ENCODE peak calls at places on chromosomes 6 and 20, in six cellular contexts. One of them, this sample, is unnamed.

GRCh38 chr6:16057411-16057810 is 71.5 kb upstream of the MYLIP start:
- DNase-seq in fibroblast of pulmonary artery: no peak
- DNase-seq in HepG2: no peak
- DNase-seq in glutamatergic neuron: no peak
- DNase-seq in A673: no peak
- DNase-seq in IMR-90: no peak
- DNase-seq in this sample: no peak

GRCh38 chr6:145547596-145548325 is 187.6 kb downstream of the EPM2A start:
- DNase-seq in HepG2: no peak
- DNase-seq in IMR-90: no peak
- DNase-seq in glutamatergic neuron: no peak
- DNase-seq in fibroblast of pulmonary artery: no peak
- DNase-seq in A673: no peak
- DNase-seq in this sample: no peak

GRCh38 chr6:11272491-11273192 is 40.2 kb upstream of the NEDD9 start:
- DNase-seq in fibroblast of pulmonary artery: no peak
- DNase-seq in HepG2: no peak
- DNase-seq in glutamatergic neuron: no peak
- DNase-seq in A673: no peak
- DNase-seq in IMR-90: no peak
- DNase-seq in this sample: no peak

GRCh38 chr6:128064540-128064895 is 163.7 kb upstream of the THEMIS start:
- DNase-seq in glutamatergic neuron: no peak
- DNase-seq in A673: no peak
- DNase-seq in fibroblast of pulmonary artery: no peak
- DNase-seq in HepG2: peak; percentile 76
- DNase-seq in IMR-90: peak; percentile 32
- DNase-seq in this sample: no peak

GRCh38 chr20:57434390-57434700 is 43.1 kb downstream of the RBM38 start:
- DNase-seq in fibroblast of pulmonary artery: no peak
- DNase-seq in IMR-90: no peak
- DNase-seq in A673: no peak
- DNase-seq in HepG2: no peak
- DNase-seq in glutamatergic neuron: no peak
- DNase-seq in this sample: no peak

GRCh38 chr20:51884561-51884960 is 82.2 kb upstream of the SALL4 start:
- DNase-seq in A673: no peak
- DNase-seq in fibroblast of pulmonary artery: peak; percentile 21
- DNase-seq in HepG2: no peak
- DNase-seq in glutamatergic neuron: no peak
- DNase-seq in IMR-90: peak; percentile 10
- DNase-seq in this sample: no peak

GRCh38 chr20:38354227-38354626 is 7.9 kb downstream of the LBP start:
- DNase-seq in IMR-90: no peak
- DNase-seq in A673: no peak
- DNase-seq in glutamatergic neuron: no peak
- DNase-seq in HepG2: no peak
- DNase-seq in fibroblast of pulmonary artery: no peak
- DNase-seq in this sample: no peak

GRCh38 chr6:117955684-117956083 is 48.6 kb downstream of the SLC35F1 start:
- DNase-seq in A673: no peak
- DNase-seq in IMR-90: no peak
- DNase-seq in fibroblast of pulmonary artery: no peak
- DNase-seq in glutamatergic neuron: no peak
- DNase-seq in HepG2: no peak
- DNase-seq in this sample: no peak

DNA sequence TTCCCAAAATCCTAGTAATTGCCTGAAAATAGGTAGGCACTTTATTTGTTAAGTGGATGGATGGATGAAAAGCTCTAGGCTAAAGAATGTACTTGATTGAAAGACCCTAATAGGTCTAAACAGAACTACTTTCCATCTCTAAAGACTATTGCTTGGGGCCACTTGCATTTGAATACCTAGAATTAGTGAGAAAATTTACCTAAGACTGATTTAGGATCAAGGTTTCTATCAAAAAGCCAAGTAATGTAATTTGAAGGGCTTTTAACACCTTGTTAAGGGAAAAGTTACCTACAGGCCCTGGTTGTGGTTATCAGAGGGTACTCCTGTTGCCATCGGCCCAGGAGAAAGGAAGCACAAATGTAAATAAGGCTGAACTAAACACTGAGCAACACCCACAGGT is 580.7 kb downstream of the LMBRD1 start:
- DNase-seq in HepG2: no peak
- DNase-seq in A673: no peak
- DNase-seq in IMR-90: no peak
- DNase-seq in fibroblast of pulmonary artery: no peak
- DNase-seq in glutamatergic neuron: no peak
- DNase-seq in this sample: no peak
- TF ChIP-seq CTCF in HepG2: no peak
- TF ChIP-seq CTCF in A673: no peak
- TF ChIP-seq CTCF in IMR-90: no peak
- TF ChIP-seq CTCF in fibroblast of pulmonary artery: no peak
- TF ChIP-seq CTCF in glutamatergic neuron: no peak
- TF ChIP-seq CTCF in this sample: no peak

DNA sequence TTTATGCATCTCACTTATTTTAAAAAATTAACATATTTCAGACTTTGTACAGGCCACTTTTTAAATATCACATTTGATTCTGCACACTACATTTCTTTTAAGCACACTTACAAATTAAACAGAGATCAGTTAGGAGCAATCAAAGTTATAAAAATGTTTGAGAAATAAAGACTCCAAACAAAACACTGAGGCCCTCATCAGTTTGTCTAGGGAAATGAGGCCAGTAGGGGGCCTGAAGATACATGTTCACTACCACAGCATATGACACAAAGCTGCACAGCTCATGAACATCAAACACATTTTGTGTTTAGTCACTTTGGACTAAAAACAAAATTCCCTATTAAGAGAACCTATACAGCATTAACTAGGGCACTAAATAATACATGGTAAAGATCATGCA is 180.5 kb downstream of the PDE7B start:
- DNase-seq in glutamatergic neuron: no peak
- DNase-seq in A673: peak; percentile 51
- DNase-seq in HepG2: peak; percentile 15
- DNase-seq in IMR-90: peak; percentile 74
- DNase-seq in fibroblast of pulmonary artery: peak; percentile 76
- DNase-seq in this sample: peak; percentile 33
- TF ChIP-seq CTCF in glutamatergic neuron: peak; percentile 48
- TF ChIP-seq CTCF in A673: peak; percentile 63
- TF ChIP-seq CTCF in HepG2: peak; percentile 26
- TF ChIP-seq CTCF in IMR-90: peak; percentile 69
- TF ChIP-seq CTCF in fibroblast of pulmonary artery: peak; percentile 69
- TF ChIP-seq CTCF in this sample: no peak

GRCh38 chr6:97136644-97137358 is 146.2 kb downstream of the MMS22L start:
- DNase-seq in fibroblast of pulmonary artery: no peak
- DNase-seq in HepG2: no peak
- DNase-seq in A673: peak; percentile 85
- DNase-seq in IMR-90: no peak
- DNase-seq in glutamatergic neuron: no peak
- DNase-seq in this sample: no peak
- TF ChIP-seq CTCF in fibroblast of pulmonary artery: no peak
- TF ChIP-seq CTCF in HepG2: no peak
- TF ChIP-seq CTCF in A673: no peak
- TF ChIP-seq CTCF in IMR-90: no peak
- TF ChIP-seq CTCF in glutamatergic neuron: no peak
- TF ChIP-seq CTCF in this sample: no peak

GRCh38 chr20:14336667-14337066 is 745 bp downstream of the FLRT3 start:
- DNase-seq in glutamatergic neuron: no peak
- DNase-seq in HepG2: peak; percentile 12
- DNase-seq in fibroblast of pulmonary artery: peak; percentile 30
- DNase-seq in A673: no peak
- DNase-seq in IMR-90: peak; percentile 16
- DNase-seq in this sample: no peak
- TF ChIP-seq CTCF in glutamatergic neuron: no peak
- TF ChIP-seq CTCF in HepG2: no peak
- TF ChIP-seq CTCF in fibroblast of pulmonary artery: no peak
- TF ChIP-seq CTCF in A673: no peak
- TF ChIP-seq CTCF in IMR-90: no peak
- TF ChIP-seq CTCF in this sample: no peak

GRCh38 chr6:14333556-14334305 is 216.2 kb downstream of the CD83 start:
- DNase-seq in HepG2: no peak
- DNase-seq in glutamatergic neuron: no peak
- DNase-seq in fibroblast of pulmonary artery: peak; percentile 35
- DNase-seq in A673: no peak
- DNase-seq in IMR-90: peak; percentile 66
- DNase-seq in this sample: no peak

GRCh38 chr6:14339711-14340590 is 222.4 kb downstream of the CD83 start:
- DNase-seq in HepG2: no peak
- DNase-seq in IMR-90: no peak
- DNase-seq in fibroblast of pulmonary artery: no peak
- DNase-seq in A673: no peak
- DNase-seq in glutamatergic neuron: no peak
- DNase-seq in this sample: no peak

GRCh38 chr6:14337157-14337556 is 219.6 kb downstream of the CD83 start:
- DNase-seq in fibroblast of pulmonary artery: peak; percentile 55
- DNase-seq in glutamatergic neuron: no peak
- DNase-seq in IMR-90: peak; percentile 16
- DNase-seq in A673: no peak
- DNase-seq in HepG2: no peak
- DNase-seq in this sample: no peak

GRCh38 chr6:14339172-14339571 is 221.6 kb downstream of the CD83 start:
- DNase-seq in glutamatergic neuron: no peak
- DNase-seq in A673: no peak
- DNase-seq in fibroblast of pulmonary artery: no peak
- DNase-seq in IMR-90: no peak
- DNase-seq in HepG2: no peak
- DNase-seq in this sample: no peak

GRCh38 chr6:14335071-14335470 is 217.5 kb downstream of the CD83 start:
- DNase-seq in fibroblast of pulmonary artery: no peak
- DNase-seq in HepG2: no peak
- DNase-seq in glutamatergic neuron: no peak
- DNase-seq in A673: no peak
- DNase-seq in IMR-90: no peak
- DNase-seq in this sample: no peak
- TF ChIP-seq CTCF in fibroblast of pulmonary artery: no peak
- TF ChIP-seq CTCF in HepG2: no peak
- TF ChIP-seq CTCF in glutamatergic neuron: no peak
- TF ChIP-seq CTCF in A673: no peak
- TF ChIP-seq CTCF in IMR-90: no peak
- TF ChIP-seq CTCF in this sample: no peak

This sample was measured in Calu3.